ENCODE peak calls at places on chromosome 2, in nine cellular contexts. B is effector memory CD4-positive, alpha-beta T cell; A is transverse colon; R is naive B cell; P is occipital lobe; I is H54; H is fibroblast of mammary gland; V is CD8-positive, alpha-beta memory T cell; W is HFFc6. X is an unnamed sample.

GRCh38 chr2:46493241-46493970 is 14.0 kb downstream of the TMEM247 start:
- DNase-seq in A (no peak), P (no peak), B (no peak), R (no peak), W (peak), H (peak), V (no peak), I (peak), X (no peak)

GRCh38 chr2:190320696-190321095 is 1.1 kb upstream of the HIBCH start:
- DNase-seq in W (no peak), B (no peak), R (no peak), V (no peak), H (no peak), A (no peak), P (no peak), I (no peak), X (no peak)

GRCh38 chr2:168470880-168471475 is 14.9 kb downstream of the CERS6 start:
- DNase-seq in H (no peak), P (no peak), I (no peak), R (no peak), B (no peak), W (no peak), A (no peak), V (no peak), X (no peak)

GRCh38 chr2:108929896-108930425 is 59.1 kb downstream of the EDAR start:
- DNase-seq in V (no peak), I (no peak), H (no peak), B (no peak), A (no peak), P (no peak), R (no peak), W (no peak), X (no peak)

GRCh38 chr2:30765876-30766470 is 41.3 kb downstream of the CAPN13 start:
- DNase-seq in A (no peak), H (no peak), P (no peak), I (no peak), W (no peak), R (no peak), V (peak), B (no peak), X (no peak)

GRCh38 chr2:132915812-132916211 is 245.8 kb upstream of the LYPD1 start:
- DNase-seq in B (no peak), H (no peak), A (no peak), P (no peak), W (no peak), R (no peak), I (no peak), V (no peak), X (no peak)

GRCh38 chr2:579961-580360 is 97.2 kb downstream of the TMEM18 start:
- DNase-seq in A (no peak), P (no peak), W (no peak), B (no peak), R (no peak), V (no peak), I (no peak), H (no peak), X (no peak)

GRCh38 chr2:70248145-70248809 is at the start of gene TIA1:
- DNase-seq in V (peak), B (peak), P (peak), A (peak), H (peak), W (peak), I (peak), R (peak), X (peak)

GRCh38 chr2:235024951-235025773 is 73.3 kb downstream of the SH3BP4 start:
- DNase-seq in W (no peak), R (no peak), I (no peak), B (no peak), P (peak), A (no peak), H (no peak), V (no peak), X (no peak)

GRCh38 chr2:120291464-120292311 is 39.0 kb downstream of the RALB start:
- DNase-seq in I (no peak), H (no peak), P (no peak), V (no peak), R (no peak), W (peak), A (no peak), B (no peak), X (no peak)

GRCh38 chr2:206392118-206392517 is 51.2 kb upstream of the ADAM23 start:
- DNase-seq in P (no peak), B (no peak), V (no peak), H (peak), A (no peak), R (peak), I (peak), W (peak), X (peak)

GRCh38 chr2:230505162-230505561 is 89.2 kb downstream of the SP100 start:
- DNase-seq in H (no peak), I (no peak), W (no peak), P (no peak), V (no peak), R (no peak), B (no peak), A (no peak), X (no peak)

GRCh38 chr2:109592905-109593304 is 20.9 kb downstream of the SEPTIN10 start:
- DNase-seq in V (no peak), A (no peak), W (no peak), I (no peak), R (no peak), H (no peak), B (no peak), P (no peak), X (no peak)

GRCh38 chr2:220103596-220103995 is 476.2 kb downstream of the SLC4A3 start:
- DNase-seq in P (no peak), H (no peak), W (no peak), R (no peak), A (no peak), V (no peak), I (no peak), B (no peak), X (no peak)

GRCh38 chr2:188381614-188382013 is 89.9 kb downstream of the GULP1 start:
- DNase-seq in R (no peak), I (peak), A (no peak), V (no peak), B (no peak), W (peak), H (peak), P (no peak), X (no peak)

GRCh38 chr2:152334701-152335015 is 316 bp upstream of the FMNL2 start:
- DNase-seq in I (no peak), H (no peak), A (no peak), W (no peak), P (no peak), V (no peak), R (no peak), B (no peak), X (no peak)

GRCh38 chr2:11018651-11019185 is 107.0 kb downstream of the KCNF1 start:
- DNase-seq in H (no peak), P (no peak), B (no peak), I (no peak), W (no peak), R (no peak), V (no peak), A (no peak), X (no peak)

GRCh38 chr2:16674154-16674553 is 8.5 kb upstream of the CYRIA start:
- DNase-seq in P (no peak), R (no peak), B (no peak), I (no peak), W (no peak), V (no peak), A (no peak), H (no peak), X (no peak)

GRCh38 chr2:232416521-232417470 is 10.2 kb downstream of the ALPG start:
- DNase-seq in P (no peak), A (no peak), V (no peak), R (no peak), I (no peak), H (no peak), W (no peak), B (no peak), X (no peak)

GRCh38 chr2:74548919-74549684 is 4.6 kb downstream of the LOXL3 start:
- DNase-seq in W (no peak), R (no peak), I (peak), A (peak), B (no peak), P (no peak), H (peak), V (no peak), X (no peak)

GRCh38 chr2:235135990-235136561 is 184.3 kb downstream of the SH3BP4 start:
- DNase-seq in P (peak), B (no peak), A (peak), I (peak), H (peak), W (peak), R (no peak), V (no peak), X (peak)

GRCh38 chr2:31886700-31887099 is 124.1 kb downstream of the MEMO1 start:
- DNase-seq in P (no peak), B (no peak), V (no peak), W (no peak), H (peak), I (no peak), A (no peak), R (no peak), X (no peak)

GRCh38 chr2:208570851-208571763 is 164.5 kb downstream of the PTH2R start:
- DNase-seq in I (no peak), P (no peak), B (no peak), H (no peak), A (no peak), W (no peak), R (no peak), V (no peak), X (no peak)

GRCh38 chr2:120820885-120821279 is 85.2 kb downstream of the GLI2 start:
- DNase-seq in R (no peak), A (no peak), B (no peak), H (peak), I (no peak), W (peak), V (no peak), P (no peak), X (no peak)

X was measured in NK-92 treated with Interleukin-12 subunit alpha and Interleukin-12 subunit beta, amount 100 ng/mL, for 24 hours.